ENCODE peak calls at places on chromosomes 5 and 9, in four cellular contexts. One of them, this sample, is unnamed.

GRCh38 chr9:92721548-92721947 is 43.1 kb downstream of the BICD2 start:
- DNase-seq in adrenal gland: no peak
- DNase-seq in IMR-90: no peak
- DNase-seq in heart left ventricle: no peak
- DNase-seq in this sample: no peak

GRCh38 chr5:139952464-139953070 is 90.5 kb downstream of the NRG2 start:
- DNase-seq in IMR-90: no peak
- DNase-seq in heart left ventricle: no peak
- DNase-seq in adrenal gland: no peak
- DNase-seq in this sample: no peak

GRCh38 chr5:164289526-164289925 is 784.1 kb downstream of the MAT2B start:
- DNase-seq in adrenal gland: no peak
- DNase-seq in heart left ventricle: no peak
- DNase-seq in IMR-90: peak
- DNase-seq in this sample: no peak

GRCh38 chr9:70410368-70410767 is 4.1 kb downstream of the KLF9 start:
- DNase-seq in adrenal gland: no peak
- DNase-seq in heart left ventricle: no peak
- DNase-seq in IMR-90: peak
- DNase-seq in this sample: no peak

GRCh38 chr9:111533099-111533785 is 8.3 kb downstream of the ZNF483 start:
- DNase-seq in adrenal gland: no peak
- DNase-seq in heart left ventricle: no peak
- DNase-seq in IMR-90: peak
- DNase-seq in this sample: no peak

GRCh38 chr5:155872801-155873200 is 454.2 kb upstream of the SGCD start:
- DNase-seq in adrenal gland: no peak
- DNase-seq in heart left ventricle: no peak
- DNase-seq in IMR-90: peak
- DNase-seq in this sample: no peak

GRCh38 chr9:89562186-89562814 is 42.5 kb upstream of the GADD45G start:
- DNase-seq in heart left ventricle: no peak
- DNase-seq in adrenal gland: no peak
- DNase-seq in IMR-90: no peak
- DNase-seq in this sample: no peak

GRCh38 chr5:63375851-63376250 is 586.4 kb downstream of the HTR1A start:
- DNase-seq in IMR-90: no peak
- DNase-seq in heart left ventricle: no peak
- DNase-seq in adrenal gland: no peak
- DNase-seq in this sample: no peak

GRCh38 chr5:7087719-7088297 is 308.1 kb upstream of the ADCY2 start:
- DNase-seq in IMR-90: no peak
- DNase-seq in adrenal gland: no peak
- DNase-seq in heart left ventricle: no peak
- DNase-seq in this sample: no peak

GRCh38 chr9:133991211-133991921 is 758 bp downstream of the VAV2 start:
- DNase-seq in IMR-90: no peak
- DNase-seq in adrenal gland: peak
- DNase-seq in heart left ventricle: no peak
- DNase-seq in this sample: peak

GRCh38 chr5:43711496-43711895 is 108.5 kb downstream of the NNT start:
- DNase-seq in adrenal gland: no peak
- DNase-seq in IMR-90: peak
- DNase-seq in heart left ventricle: no peak
- DNase-seq in this sample: no peak

GRCh38 chr9:135085830-135086546 is 1.5 kb upstream of the OLFM1 start:
- DNase-seq in heart left ventricle: peak
- DNase-seq in adrenal gland: peak
- DNase-seq in IMR-90: peak
- DNase-seq in this sample: peak

DNA sequence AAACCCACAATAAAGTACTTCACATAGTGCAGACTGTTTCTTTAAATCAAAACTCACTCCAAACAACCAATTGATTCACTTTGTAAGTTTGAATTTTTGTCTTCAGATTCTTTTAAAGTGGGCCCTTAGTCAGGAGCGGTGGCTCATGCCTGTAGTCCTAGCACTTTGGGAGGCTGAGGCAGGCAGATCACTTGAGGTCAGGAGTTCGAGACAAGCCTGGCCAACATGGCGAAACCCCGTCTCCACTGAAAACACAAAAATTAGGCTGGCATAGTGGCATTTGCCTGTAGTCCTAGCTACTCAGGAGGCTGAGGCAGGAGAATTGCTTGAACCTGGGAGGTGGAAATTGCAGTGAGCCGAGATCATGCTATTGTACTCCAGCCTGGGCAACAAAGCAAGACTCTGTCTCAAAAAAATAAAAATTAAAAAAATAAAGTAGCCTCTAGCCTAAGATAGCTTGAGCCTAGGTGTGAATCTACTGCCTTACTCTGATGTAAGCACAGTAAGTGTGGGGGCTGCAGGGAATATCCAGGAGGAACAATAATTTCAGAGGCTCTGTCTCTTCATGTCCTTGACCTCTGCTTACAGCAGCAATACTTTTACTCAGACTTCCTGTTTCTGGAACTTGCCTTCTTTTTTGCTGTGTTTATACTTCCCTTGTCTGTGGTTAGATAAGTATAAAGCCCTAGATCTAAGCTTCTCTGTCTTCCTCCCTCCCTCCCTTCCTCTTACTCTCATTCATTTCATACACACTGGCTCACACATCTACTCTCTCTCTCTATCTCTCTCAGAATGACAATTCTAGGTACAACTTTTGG is at the start of gene IL7R:
- DNase-seq in IMR-90: peak
- DNase-seq in adrenal gland: no peak
- DNase-seq in heart left ventricle: no peak
- DNase-seq in this sample: no peak
- TF ChIP-seq POLR2A in IMR-90: peak
- TF ChIP-seq POLR2A in adrenal gland: no peak
- TF ChIP-seq POLR2A in heart left ventricle: no peak
- TF ChIP-seq POLR2A in this sample: peak

GRCh38 chr5:132069994-132070393 is 3.6 kb upstream of the CSF2 start:
- DNase-seq in heart left ventricle: no peak
- DNase-seq in adrenal gland: no peak
- DNase-seq in IMR-90: no peak
- DNase-seq in this sample: no peak
- H3K4me3 ChIP-seq in heart left ventricle: no peak
- H3K4me3 ChIP-seq in adrenal gland: no peak
- H3K4me3 ChIP-seq in IMR-90: no peak
- H3K4me3 ChIP-seq in this sample: no peak

DNA sequence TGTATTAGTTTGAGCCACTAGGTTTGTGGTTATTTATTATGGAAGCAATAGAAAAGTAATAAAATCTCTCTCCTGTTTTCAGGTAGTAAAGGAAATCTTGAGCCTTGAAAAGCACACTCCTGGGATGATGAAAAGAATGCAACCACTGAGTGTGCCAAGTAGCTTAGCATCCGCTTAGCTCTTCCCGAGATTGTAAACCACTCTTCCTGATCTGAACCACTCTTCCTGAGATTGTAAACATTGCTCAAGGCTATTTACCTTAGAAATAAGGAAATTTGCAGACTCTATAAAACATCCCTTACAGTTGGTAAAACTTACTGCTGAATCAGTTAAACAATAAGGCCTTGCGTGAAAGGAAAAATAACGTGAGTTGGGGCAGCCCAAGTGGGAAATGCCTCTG is 17.4 kb upstream of the IL33 start:
- DNase-seq in adrenal gland: no peak
- DNase-seq in heart left ventricle: no peak
- DNase-seq in IMR-90: no peak
- DNase-seq in this sample: no peak
- H3K27ac ChIP-seq in adrenal gland: no peak
- H3K27ac ChIP-seq in heart left ventricle: peak
- H3K27ac ChIP-seq in IMR-90: no peak
- H3K27ac ChIP-seq in this sample: no peak

GRCh38 chr5:65190328-65191053 is 291.2 kb downstream of the ADAMTS6 start:
- DNase-seq in adrenal gland: no peak
- DNase-seq in heart left ventricle: no peak
- DNase-seq in IMR-90: peak
- DNase-seq in this sample: no peak
- TF ChIP-seq POLR2A in adrenal gland: no peak
- TF ChIP-seq POLR2A in heart left ventricle: no peak
- TF ChIP-seq POLR2A in IMR-90: peak
- TF ChIP-seq POLR2A in this sample: no peak